ENCODE peak calls at places on chromosomes 6 and 20, in eight cellular contexts. O is ovary; S is AG04450; W is naive thymus-derived CD4-positive, alpha-beta T cell; N is transverse colon; P is psoas muscle; U is A549; T is uterus. V is an unnamed sample.

GRCh38 chr6:27592107-27592480 is 119.2 kb upstream of the ZNF184 start:
- DNase-seq in O (no peak), S (no peak), W (no peak), N (no peak), P (no peak), U (no peak), T (no peak), V (no peak)

GRCh38 chr6:41122373-41122772 is 31.8 kb downstream of the TREML1 start:
- DNase-seq in O (no peak), S (peak; percentile 6), W (no peak), N (no peak), P (no peak), U (no peak), T (no peak), V (no peak)

GRCh38 chr6:105487040-105487787 is 84.3 kb upstream of the PREP start:
- DNase-seq in O (no peak), S (no peak), W (no peak), N (no peak), P (no peak), U (no peak), T (no peak), V (no peak)

GRCh38 chr6:16049178-16049577 is 79.7 kb upstream of the MYLIP start:
- DNase-seq in O (no peak), S (no peak), W (no peak), N (no peak), P (no peak), U (no peak), T (no peak), V (no peak)

GRCh38 chr20:8777866-8778265 is 291.0 kb upstream of the PLCB4 start:
- DNase-seq in O (no peak), S (no peak), W (no peak), N (no peak), P (no peak), U (no peak), T (no peak), V (no peak)

GRCh38 chr6:447381-448165 is 56.0 kb downstream of the IRF4 start:
- DNase-seq in O (no peak), S (no peak), W (no peak), N (no peak), P (no peak), U (no peak), T (no peak), V (no peak)

GRCh38 chr6:16758163-16758975 is 2.9 kb downstream of the ATXN1 start:
- DNase-seq in O (no peak), S (no peak), W (no peak), N (no peak), P (no peak), U (no peak), T (no peak), V (no peak)

GRCh38 chr6:12102350-12102749 is 90.2 kb downstream of the HIVEP1 start:
- DNase-seq in O (no peak), S (no peak), W (no peak), N (no peak), P (no peak), U (no peak), T (no peak), V (no peak)

GRCh38 chr6:145276746-145277145 is 458.6 kb downstream of the EPM2A start:
- DNase-seq in O (no peak), S (no peak), W (no peak), N (no peak), P (no peak), U (no peak), T (no peak), V (no peak)

GRCh38 chr6:144583614-144583954 is 298.4 kb downstream of the UTRN start:
- DNase-seq in O (no peak), S (no peak), W (no peak), N (no peak), P (no peak), U (no peak), T (no peak), V (no peak)

GRCh38 chr6:131231103-131231502 is 95.8 kb downstream of the AKAP7 start:
- DNase-seq in O (no peak), S (no peak), W (no peak), N (no peak), P (no peak), U (no peak), T (no peak), V (no peak)

GRCh38 chr6:42911171-42912021 is 4.5 kb upstream of the PTCRA start:
- DNase-seq in O (no peak), S (no peak), W (no peak), N (no peak), P (no peak), U (no peak), T (no peak), V (no peak)

GRCh38 chr6:17863971-17864754 is 123.3 kb downstream of the KIF13A start:
- DNase-seq in O (no peak), S (no peak), W (no peak), N (peak; percentile 42), P (peak; percentile 15), U (peak; percentile 15), T (no peak), V (peak; percentile 92)

DNA sequence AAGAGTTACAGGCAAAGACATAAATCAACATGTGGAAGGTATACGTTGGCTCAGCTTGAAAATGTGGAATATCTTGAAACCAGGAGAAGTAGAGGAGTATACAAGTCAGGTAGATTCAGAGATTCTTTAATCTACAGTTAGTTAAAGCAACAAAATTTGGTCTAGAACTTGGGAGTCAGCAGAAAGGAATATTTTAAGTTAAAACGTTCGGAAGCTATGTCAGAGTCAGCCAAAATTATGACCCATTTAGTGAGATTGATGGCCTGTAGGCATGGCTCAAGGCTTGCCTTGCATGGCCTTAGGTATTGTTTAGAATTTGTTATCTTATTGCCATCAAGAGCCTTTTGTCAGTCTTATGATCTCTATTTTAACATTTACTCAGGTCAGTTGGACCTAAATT is 94.1 kb upstream of the TMEM181 start:
- DNase-seq in O (no peak), S (no peak), W (no peak), N (no peak), P (no peak), U (no peak), T (no peak), V (no peak)
- H3K27ac ChIP-seq in O (no peak overlapping the region), S (no peak overlapping the region), W (no peak overlapping the region), N (no peak overlapping the region), P (no peak overlapping the region), U (no peak overlapping the region), T (peak overlapping the region; percentile 53), V (no peak overlapping the region)

DNA sequence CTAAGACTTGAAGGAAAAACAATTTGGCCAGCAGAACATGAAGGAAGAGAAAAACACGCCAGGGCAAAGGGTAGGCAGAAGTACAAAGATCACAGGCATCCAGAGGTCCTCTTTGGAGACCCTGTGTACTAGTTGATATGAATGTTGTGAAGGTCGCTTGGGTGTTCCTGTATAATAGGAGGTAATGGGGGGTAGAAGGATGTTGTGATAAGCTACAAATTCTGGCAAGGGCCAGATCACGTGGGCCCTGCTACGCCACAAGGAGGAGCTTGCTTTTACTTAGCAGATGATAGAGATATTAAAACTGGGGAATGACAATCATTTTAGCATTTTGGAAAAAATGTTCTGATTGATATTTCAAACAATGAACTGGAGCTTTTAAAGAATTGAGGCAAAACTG is 878 bp upstream of the HLA-DMA start:
- DNase-seq in O (no peak), S (no peak), W (no peak), N (no peak), P (no peak), U (no peak), T (no peak), V (no peak)
- H3K27ac ChIP-seq in O (no peak overlapping the region), S (no peak overlapping the region), W (no peak overlapping the region), N (peak overlapping the region; percentile 79), P (peak overlapping the region; percentile 79), U (no peak overlapping the region), T (peak overlapping the region; percentile 69), V (no peak overlapping the region)

GRCh38 chr6:38681850-38682249 is 21.1 kb downstream of the GLO1 start:
- DNase-seq in O (no peak), S (no peak), W (no peak), N (no peak), P (no peak), U (no peak), T (no peak), V (no peak)

GRCh38 chr6:38676974-38677544 is 25.9 kb downstream of the GLO1 start:
- DNase-seq in O (no peak), S (no peak), W (no peak), N (no peak), P (no peak), U (no peak), T (no peak), V (no peak)

GRCh38 chr6:38676236-38676973 is 26.5 kb downstream of the GLO1 start:
- DNase-seq in O (no peak), S (no peak), W (no peak), N (no peak), P (no peak), U (no peak), T (no peak), V (no peak)

GRCh38 chr6:38679668-38680067 is 23.3 kb downstream of the GLO1 start:
- DNase-seq in O (no peak), S (no peak), W (no peak), N (no peak), P (no peak), U (no peak), T (no peak), V (no peak)

GRCh38 chr6:38678178-38678760 is 24.7 kb downstream of the GLO1 start:
- DNase-seq in O (no peak), S (no peak), W (no peak), N (peak; percentile 11), P (no peak), U (no peak), T (no peak), V (no peak)
- H3K27ac ChIP-seq in O (peak overlapping the region; percentile 8), S (no peak overlapping the region), W (no peak overlapping the region), N (no peak overlapping the region), P (no peak overlapping the region), U (no peak overlapping the region), T (no peak overlapping the region), V (no peak overlapping the region)

GRCh38 chr6:163738725-163739124 is 324.2 kb downstream of the QKI start:
- DNase-seq in O (no peak), S (no peak), W (no peak), N (no peak), P (no peak), U (no peak), T (no peak), V (no peak)
- H3K27ac ChIP-seq in O (no peak overlapping the region), S (no peak overlapping the region), W (no peak overlapping the region), N (no peak overlapping the region), P (no peak overlapping the region), U (no peak overlapping the region), T (no peak overlapping the region), V (no peak overlapping the region)